ENCODE peak calls at places on chromosomes 2 and 18, in five cellular contexts. P is SJCRH30, B is A549, M is Panc1, Q is uterus. H is an unnamed sample.

GRCh38 chr2:169803480-169803879 is 4.8 kb downstream of the SSB start:
- DNase-seq in M (no peak), Q (no peak), P (no peak), B (no peak), H (no peak)

GRCh38 chr2:13230221-13230620 is 513.5 kb downstream of the TRIB2 start:
- DNase-seq in P (no peak), M (no peak), B (no peak), Q (no peak), H (peak; percentile 37)

GRCh38 chr2:174495365-174496012 is 8.7 kb upstream of the GPR155 start:
- DNase-seq in Q (no peak), P (no peak), B (no peak), M (no peak), H (no peak)

GRCh38 chr18:76687271-76688006 is 134.9 kb upstream of the ZNF236 start:
- DNase-seq in P (no peak), M (no peak), Q (peak; percentile 77), B (no peak), H (no peak)

GRCh38 chr2:111945444-111946293 is 47.3 kb downstream of the MERTK start:
- DNase-seq in B (peak; percentile 20), M (no peak), P (no peak), Q (no peak), H (no peak)

GRCh38 chr18:23260932-23261590 is 125.8 kb downstream of the CABLES1 start:
- DNase-seq in B (no peak), Q (no peak), P (no peak), M (no peak), H (no peak)

GRCh38 chr18:63178526-63178880 is 141.1 kb downstream of the BCL2 start:
- DNase-seq in B (no peak), P (peak; percentile 80), M (no peak), Q (peak; percentile 90), H (no peak)

GRCh38 chr18:51655327-51655698 is 457.8 kb upstream of the MEX3C start:
- DNase-seq in M (no peak), B (no peak), P (no peak), Q (no peak), H (no peak)

GRCh38 chr2:78568921-78569320 is 456.6 kb upstream of the REG3G start:
- DNase-seq in P (no peak), M (no peak), Q (no peak), B (no peak), H (no peak)

GRCh38 chr2:239710953-239711861 is 310.4 kb upstream of the HDAC4 start:
- DNase-seq in M (no peak), Q (peak; percentile 3), P (peak; percentile 0), B (no peak), H (no peak)

GRCh38 chr2:158539176-158539895 is 82.6 kb downstream of the PKP4 start:
- DNase-seq in B (peak; percentile 59), M (peak; percentile 74), Q (no peak), P (peak; percentile 49), H (no peak)

GRCh38 chr2:233329489-233330135 is 22.0 kb downstream of the SAG start:
- DNase-seq in Q (no peak), M (no peak), P (peak; percentile 75), B (no peak), H (no peak)

GRCh38 chr2:181626671-181627070 is 30.2 kb downstream of the CERKL start:
- DNase-seq in Q (no peak), P (no peak), M (no peak), B (no peak), H (no peak)

DNA sequence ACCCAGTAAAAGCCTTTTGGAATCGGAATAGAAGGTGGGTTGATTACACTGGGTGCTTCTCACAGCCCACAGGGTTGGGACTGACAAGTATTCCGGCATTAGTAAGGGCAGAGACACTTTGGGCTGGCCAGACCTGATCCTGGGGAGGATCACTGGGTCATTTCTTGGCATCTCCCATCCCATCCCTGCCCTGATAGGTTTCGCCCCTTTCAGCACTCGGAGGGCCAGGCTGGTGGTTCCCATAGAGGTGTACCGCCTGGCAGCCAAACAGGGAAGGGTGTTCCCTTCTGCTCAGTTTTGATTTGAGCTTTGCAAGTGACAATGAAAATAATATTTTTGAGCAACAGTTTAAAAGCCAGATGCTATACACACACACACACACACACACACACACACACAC is 37.3 kb downstream of the CYP1B1 start:
- DNase-seq in P (no peak), M (no peak), B (no peak), Q (no peak), H (no peak)
- H3K4me3 ChIP-seq in P (no peak overlapping the region), M (peak overlapping the region; percentile 51), B (no peak overlapping the region), Q (peak overlapping the region; percentile 5), H (peak overlapping the region; percentile 38)

GRCh38 chr18:43714346-43715010 is 437.2 kb upstream of the SYT4 start:
- DNase-seq in B (no peak), P (no peak), Q (no peak), M (no peak), H (no peak)

GRCh38 chr18:43720036-43720435 is 442.7 kb upstream of the SYT4 start:
- DNase-seq in B (no peak), P (no peak), M (no peak), Q (no peak), H (no peak)

GRCh38 chr18:43719264-43719795 is 442.0 kb upstream of the SYT4 start:
- DNase-seq in M (no peak), P (no peak), Q (no peak), B (no peak), H (no peak)
- H3K9me3 ChIP-seq in M (no peaks in the 10 kb centered on the region), P (no peaks in the 10 kb centered on the region), Q (no peaks in the 10 kb centered on the region), B (no peaks in the 10 kb centered on the region), H (no peaks in the 10 kb centered on the region)

GRCh38 chr2:29751390-29751789 is 170.0 kb downstream of the ALK start:
- DNase-seq in M (no peak), Q (no peak), P (no peak), B (no peak), H (no peak)

GRCh38 chr2:29755829-29756228 is 165.6 kb downstream of the ALK start:
- DNase-seq in Q (no peak), M (no peak), P (no peak), B (no peak), H (no peak)

GRCh38 chr2:29753676-29754444 is 167.5 kb downstream of the ALK start:
- DNase-seq in B (no peak), Q (no peak), P (no peak), M (no peak), H (peak; percentile 38)

GRCh38 chr2:29759342-29759741 is 162.0 kb downstream of the ALK start:
- DNase-seq in B (no peak), Q (no peak), P (no peak), M (no peak), H (no peak)

DNA sequence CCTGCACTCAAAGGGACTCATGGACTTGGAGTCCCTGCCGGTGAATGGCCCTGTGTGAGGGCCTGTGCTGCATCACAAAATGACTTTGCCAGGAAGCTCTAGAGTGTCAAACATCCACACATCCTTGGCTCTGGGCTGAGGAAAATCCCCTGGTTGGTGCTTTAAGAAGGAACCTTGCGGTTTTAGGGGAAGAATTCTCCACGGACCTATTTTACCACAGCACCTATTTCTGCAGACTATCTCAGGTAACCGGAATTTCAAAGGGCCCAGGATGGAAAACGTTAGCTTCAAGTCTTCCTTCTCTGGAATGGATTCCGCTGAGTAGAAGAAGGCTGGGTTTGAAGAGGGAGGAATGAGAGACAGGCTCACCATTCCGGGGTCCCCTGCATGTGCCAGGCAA is 166.2 kb downstream of the ALK start:
- DNase-seq in M (no peak), P (no peak), Q (no peak), B (peak; percentile 12), H (no peak)
- H3K4me1 ChIP-seq in M (no peaks in the 10 kb centered on the region), P (peaks cover 32% of the 10 kb centered on the region), Q (no peaks in the 10 kb centered on the region), B (no peaks in the 10 kb centered on the region), H (peaks cover 4% of the 10 kb centered on the region)

GRCh38 chr2:219418570-219419189 is 503 bp downstream of the DES start:
- DNase-seq in M (no peak), P (peak; percentile 38), B (no peak), Q (no peak), H (no peak)
- H3K4me3 ChIP-seq in M (no peak overlapping the region), P (peak overlapping the region; percentile 67), B (no peak overlapping the region), Q (peak overlapping the region; percentile 75), H (no peak overlapping the region)

GRCh38 chr2:132255714-132256113 is 94.0 kb upstream of the ANKRD30BL start:
- DNase-seq in P (no peak), Q (no peak), M (no peak), B (no peak), H (no peak)
- H3K9me3 ChIP-seq in P (no peaks in the 10 kb centered on the region), Q (peaks cover 2% of the 10 kb centered on the region), M (no peaks in the 10 kb centered on the region), B (peaks cover 2% of the 10 kb centered on the region), H (no peaks in the 10 kb centered on the region)

GRCh38 chr2:144674071-144674470 is 154.2 kb upstream of the ZEB2 start:
- DNase-seq in Q (no peak), M (no peak), P (no peak), B (no peak), H (no peak)
- H3K4me1 ChIP-seq in Q (no peaks in the 10 kb centered on the region), M (no peaks in the 10 kb centered on the region), P (no peaks in the 10 kb centered on the region), B (no peaks in the 10 kb centered on the region), H (no peaks in the 10 kb centered on the region)

DNA sequence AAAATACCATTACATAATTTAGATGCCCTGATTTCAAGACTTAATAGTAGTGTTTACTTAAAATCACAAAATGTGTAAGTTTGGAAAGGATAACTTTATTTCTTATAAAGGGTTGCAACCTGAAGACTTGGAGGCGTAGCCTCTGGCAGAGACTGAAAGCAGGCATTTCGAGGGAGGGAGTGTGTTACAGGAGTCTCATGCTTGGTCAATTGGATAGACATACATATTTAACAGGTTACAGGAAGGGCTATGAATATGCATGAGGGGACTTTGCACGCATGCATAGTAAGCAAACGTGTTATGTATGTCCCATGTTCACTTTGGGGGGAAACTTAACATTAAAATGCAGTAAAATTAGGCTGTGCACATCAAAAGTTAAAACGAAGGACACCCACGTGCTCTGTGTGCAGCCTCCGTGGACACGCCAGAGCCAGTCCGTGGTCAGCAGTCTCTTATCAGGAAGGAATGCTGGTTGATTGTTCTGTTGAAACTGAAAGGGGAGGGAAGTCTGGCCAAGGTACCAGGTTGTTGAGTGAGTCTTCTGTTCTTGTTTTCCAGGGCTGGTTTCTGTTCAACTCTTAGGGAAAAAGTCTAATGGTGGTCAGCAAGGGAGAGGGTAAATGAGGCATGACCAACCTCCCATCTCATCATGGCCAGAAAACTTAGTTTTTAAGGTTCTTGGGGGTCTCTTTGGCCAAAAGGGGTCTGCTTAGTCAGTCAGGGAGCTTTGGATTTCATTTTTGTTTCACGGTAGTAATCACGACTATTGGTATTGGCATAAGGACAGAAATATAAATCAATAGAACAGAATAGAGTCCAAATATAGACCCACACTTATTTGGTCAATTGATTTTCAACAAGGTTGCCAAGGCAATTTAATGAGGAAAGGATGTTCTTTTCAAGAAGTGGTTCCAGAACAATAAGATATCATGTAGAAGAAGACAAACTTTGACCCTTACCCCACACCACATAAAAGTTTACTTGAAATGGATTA is 121.9 kb downstream of the MCFD2 start:
- DNase-seq in B (no peak), Q (no peak), M (no peak), P (no peak), H (no peak)
- H3K4me3 ChIP-seq in B (no peak overlapping the region), Q (no peak overlapping the region), M (no peak overlapping the region), P (no peak overlapping the region), H (no peak overlapping the region)